ENCODE peak calls at places on chromosome 21, in seven cellular contexts. Q is AG09309, C is fibroblast of lung, I is PC-9, A is fibroblast of mammary gland, L is body of pancreas, B is BE2C. V is an unnamed sample.

GRCh38 chr21:43733529-43734071 is 14.7 kb downstream of the PDXK start:
- DNase-seq in Q (peak; percentile 46), C (peak; percentile 62), I (no peak), A (peak; percentile 90), L (peak; percentile 59), B (no peak), V (no peak)

GRCh38 chr21:29524055-29524454 is 225.3 kb downstream of the BACH1 start:
- DNase-seq in Q (no peak), C (peak; percentile 56), I (no peak), A (no peak), L (no peak), B (no peak), V (no peak)

GRCh38 chr21:18782721-18783120 is 379.1 kb upstream of the TMPRSS15 start:
- DNase-seq in Q (no peak), C (no peak), I (no peak), A (no peak), L (no peak), B (no peak), V (no peak)

GRCh38 chr21:34524671-34525601 is 12.9 kb upstream of the KCNE1 start:
- DNase-seq in Q (no peak), C (peak; percentile 76), I (no peak), A (peak; percentile 81), L (peak; percentile 41), B (no peak), V (peak; percentile 52)

GRCh38 chr21:38219049-38219628 is 37.7 kb upstream of the KCNJ15 start:
- DNase-seq in Q (peak; percentile 48), C (peak; percentile 79), I (no peak), A (peak; percentile 91), L (peak; percentile 74), B (peak; percentile 61), V (peak; percentile 65)

GRCh38 chr21:43782741-43783700 is 6.4 kb upstream of the RRP1 start:
- DNase-seq in Q (no peak), C (no peak), I (peak; percentile 92), A (no peak), L (no peak), B (no peak), V (no peak)

GRCh38 chr21:30199989-30200388 is 15.9 kb downstream of the CLDN8 start:
- DNase-seq in Q (no peak), C (no peak), I (no peak), A (no peak), L (no peak), B (no peak), V (no peak)

GRCh38 chr21:39562791-39563770 is 49.7 kb upstream of the B3GALT5 start:
- DNase-seq in Q (no peak), C (no peak), I (no peak), A (no peak), L (no peak), B (no peak), V (no peak)

GRCh38 chr21:41668686-41669532 is 97.9 kb downstream of the RIPK4 start:
- DNase-seq in Q (no peak), C (no peak), I (no peak), A (no peak), L (no peak), B (no peak), V (no peak)

GRCh38 chr21:29245104-29245643 is 53.5 kb upstream of the BACH1 start:
- DNase-seq in Q (no peak), C (no peak), I (no peak), A (peak; percentile 42), L (peak; percentile 23), B (no peak), V (no peak)

GRCh38 chr21:24509131-24509530 is 1098.2 kb downstream of the MRPL39 start:
- DNase-seq in Q (no peak), C (no peak), I (no peak), A (no peak), L (no peak), B (no peak), V (no peak)

GRCh38 chr21:42107177-42107880 is 36.2 kb downstream of the UMODL1 start:
- DNase-seq in Q (no peak), C (no peak), I (no peak), A (no peak), L (no peak), B (no peak), V (no peak)

GRCh38 chr21:44455524-44456206 is 355 bp downstream of the LRRC3 start:
- DNase-seq in Q (no peak), C (peak; percentile 20), I (no peak), A (peak; percentile 33), L (peak; percentile 58), B (no peak), V (no peak)

GRCh38 chr21:35578350-35578782 is 482.0 kb downstream of the SETD4 start:
- DNase-seq in Q (peak; percentile 90), C (peak; percentile 92), I (no peak), A (peak; percentile 99), L (no peak), B (no peak), V (peak; percentile 58)
- TF ChIP-seq CTCF in Q (no peak), C (no peak), I (no peak), A (no peak), L (no peak), B (no peak), V (no peak)

GRCh38 chr21:31553926-31554325 is 105.6 kb upstream of the SOD1 start:
- DNase-seq in Q (no peak), C (no peak), I (no peak), A (no peak), L (no peak), B (no peak), V (no peak)

GRCh38 chr21:31557421-31557955 is 102.0 kb upstream of the SOD1 start:
- DNase-seq in Q (no peak), C (no peak), I (no peak), A (no peak), L (no peak), B (peak; percentile 30), V (no peak)

GRCh38 chr21:31554511-31555022 is 104.9 kb upstream of the SOD1 start:
- DNase-seq in Q (no peak), C (no peak), I (peak; percentile 62), A (peak; percentile 21), L (no peak), B (no peak), V (peak; percentile 36)

GRCh38 chr21:31556662-31557061 is 102.8 kb upstream of the SOD1 start:
- DNase-seq in Q (no peak), C (no peak), I (no peak), A (no peak), L (no peak), B (no peak), V (no peak)

DNA sequence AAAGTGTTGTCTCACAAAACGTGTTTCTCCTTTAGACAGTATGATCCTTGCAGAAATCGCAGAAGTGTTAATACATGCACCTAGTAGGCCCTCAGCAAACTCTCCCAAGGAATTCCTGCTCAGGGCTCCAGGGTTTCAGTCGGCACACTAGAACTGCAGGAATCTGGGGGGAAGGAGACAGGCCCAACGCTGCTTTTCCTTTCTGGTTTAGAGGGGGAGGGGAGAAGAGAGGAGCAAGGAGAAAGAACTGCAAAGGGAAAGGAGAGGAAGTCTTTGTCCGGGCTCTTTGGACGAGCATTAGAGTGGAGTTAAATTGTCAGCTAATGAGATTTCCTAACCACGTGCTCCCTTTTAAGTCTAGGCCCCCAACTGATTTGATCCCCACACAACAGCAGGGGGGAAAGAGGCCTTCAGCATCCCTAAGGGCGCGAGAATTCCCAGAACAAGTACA is 103.7 kb upstream of the SOD1 start:
- DNase-seq in Q (no peak), C (no peak), I (no peak), A (no peak), L (no peak), B (no peak), V (no peak)
- H3K4me3 ChIP-seq in Q (no peak overlapping the region), C (no peak overlapping the region), I (no peak overlapping the region), A (no peak overlapping the region), L (no peak overlapping the region), B (no peak overlapping the region), V (no peak overlapping the region)

GRCh38 chr21:26732442-26733221 is 112.6 kb downstream of the ADAMTS1 start:
- DNase-seq in Q (no peak), C (peak; percentile 62), I (no peak), A (peak; percentile 60), L (peak; percentile 55), B (peak; percentile 68), V (peak; percentile 32)
- TF ChIP-seq CTCF in Q (peak; percentile 72), C (peak; percentile 74), I (peak; percentile 43), A (peak; percentile 76), L (peak; percentile 55), B (peak; percentile 84), V (peak; percentile 58)

GRCh38 chr21:22223385-22223784 is 1225.2 kb downstream of the NCAM2 start:
- DNase-seq in Q (no peak), C (no peak), I (no peak), A (no peak), L (no peak), B (no peak), V (no peak)
- H3K4me3 ChIP-seq in Q (no peak overlapping the region), C (no peak overlapping the region), I (no peak overlapping the region), A (no peak overlapping the region), L (no peak overlapping the region), B (no peak overlapping the region), V (no peak overlapping the region)

GRCh38 chr21:33386222-33386784 is 16.9 kb upstream of the IFNGR2 start:
- DNase-seq in Q (no peak), C (no peak), I (no peak), A (no peak), L (no peak), B (no peak), V (no peak)
- TF ChIP-seq CTCF in Q (peak; percentile 17), C (peak; percentile 31), I (no peak), A (peak; percentile 22), L (no peak), B (peak; percentile 37), V (peak; percentile 36)

GRCh38 chr21:27586986-27587385 is 620.1 kb upstream of the ADAMTS5 start:
- DNase-seq in Q (no peak), C (no peak), I (no peak), A (no peak), L (no peak), B (no peak), V (no peak)
- H3K4me3 ChIP-seq in Q (peak overlapping the region; percentile 11), C (peak overlapping the region; percentile 4), I (no peak overlapping the region), A (no peak overlapping the region), L (no peak overlapping the region), B (no peak overlapping the region), V (no peak overlapping the region)

GRCh38 chr21:46397211-46397905 is 61.3 kb upstream of the DIP2A start:
- DNase-seq in Q (no peak), C (no peak), I (no peak), A (no peak), L (no peak), B (no peak), V (no peak)
- TF ChIP-seq CTCF in Q (no peak), C (no peak), I (no peak), A (no peak), L (no peak), B (no peak), V (no peak)

GRCh38 chr21:45539796-45540600 is 2.2 kb downstream of the SLC19A1 start:
- DNase-seq in Q (no peak), C (no peak), I (no peak), A (no peak), L (peak; percentile 8), B (peak; percentile 8), V (no peak)
- H3K4me3 ChIP-seq in Q (no peak overlapping the region), C (no peak overlapping the region), I (no peak overlapping the region), A (no peak overlapping the region), L (no peak overlapping the region), B (no peak overlapping the region), V (no peak overlapping the region)